ENCODE peak calls at places on chromosomes 5 and 9, in six cellular contexts. W is spleen, L is Panc1, G is HepG2, B is K562, Z is breast epithelium. V is an unnamed sample.

GRCh38 chr9:116116411-116116810 is 37.2 kb upstream of the PAPPA start:
- DNase-seq in G (peak; percentile 18), W (no peak), L (no peak), Z (no peak), B (no peak), V (no peak)

GRCh38 chr9:27539479-27540441 is 10.1 kb upstream of the MOB3B start:
- DNase-seq in L (no peak), B (no peak), G (peak; percentile 55), W (no peak), Z (peak; percentile 39), V (no peak)

GRCh38 chr9:86099695-86100364 is 472 bp upstream of the GOLM1 start:
- DNase-seq in Z (peak; percentile 29), L (no peak), B (no peak), G (no peak), W (no peak), V (peak; percentile 43)

GRCh38 chr5:172823840-172824362 is 10.2 kb upstream of the ERGIC1 start:
- DNase-seq in L (no peak), B (no peak), Z (no peak), G (no peak), W (no peak), V (no peak)

GRCh38 chr5:120717381-120717780 is 253.3 kb downstream of the PRR16 start:
- DNase-seq in G (no peak), Z (no peak), L (no peak), B (no peak), W (no peak), V (no peak)

GRCh38 chr9:99824378-99825157 is 2.9 kb downstream of the NR4A3 start:
- DNase-seq in Z (no peak), B (peak; percentile 46), G (peak; percentile 25), L (no peak), W (peak; percentile 90), V (peak; percentile 64)

GRCh38 chr9:81028504-81028903 is 660.8 kb downstream of the TLE1 start:
- DNase-seq in W (no peak), B (no peak), Z (no peak), L (peak; percentile 85), G (peak; percentile 18), V (no peak)

GRCh38 chr5:116626272-116626723 is 51.7 kb upstream of the SEMA6A start:
- DNase-seq in L (no peak), Z (peak; percentile 81), B (no peak), G (no peak), W (no peak), V (peak; percentile 63)

GRCh38 chr5:75381456-75381855 is 44.4 kb downstream of the HMGCR start:
- DNase-seq in Z (no peak), L (no peak), B (peak; percentile 46), W (no peak), G (no peak), V (no peak)

GRCh38 chr5:95900383-95900958 is 61.2 kb downstream of the ELL2 start:
- DNase-seq in W (no peak), B (no peak), Z (no peak), G (no peak), L (no peak), V (peak; percentile 47)

GRCh38 chr9:90300901-90301688 is 341.5 kb downstream of the DIRAS2 start:
- DNase-seq in G (no peak), L (peak; percentile 48), B (no peak), Z (no peak), W (no peak), V (peak; percentile 27)

GRCh38 chr5:51960617-51961115 is 577.4 kb downstream of the ISL1 start:
- DNase-seq in Z (no peak), B (no peak), W (no peak), L (peak; percentile 12), G (no peak), V (no peak)

GRCh38 chr5:175823731-175824525 is 47.5 kb upstream of the CPLX2 start:
- DNase-seq in W (no peak), B (no peak), Z (no peak), G (no peak), L (no peak), V (no peak)

DNA sequence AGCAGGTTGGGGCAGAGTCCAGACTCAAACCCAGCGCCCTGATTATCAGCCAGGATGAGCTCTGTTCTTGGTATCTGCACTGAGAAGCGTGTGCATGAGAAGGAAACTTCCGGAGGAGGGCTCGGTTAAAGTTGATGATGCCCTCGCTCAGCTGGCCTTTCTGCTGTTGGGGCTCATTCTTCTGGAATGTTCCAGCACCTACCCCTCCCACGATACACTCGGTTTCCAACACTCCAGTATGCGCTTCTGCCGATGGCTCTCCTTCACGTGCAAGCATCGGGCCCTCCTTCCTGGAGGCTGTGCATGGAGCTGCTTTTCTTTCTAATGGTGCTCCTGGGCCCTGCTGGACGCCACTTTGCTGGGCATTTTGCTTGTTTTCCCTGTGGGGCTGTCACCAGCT is 134.0 kb downstream of the RXRA start:
- DNase-seq in L (no peak), B (no peak), W (no peak), G (no peak), Z (no peak), V (no peak)
- TF ChIP-seq CTCF in L (no peak), B (no peak), W (no peak), G (no peak), Z (no peak), V (no peak)

GRCh38 chr9:110047955-110048472 is 159.9 kb downstream of the C9orf152 start:
- DNase-seq in Z (no peak), W (peak; percentile 86), L (no peak), B (no peak), G (no peak), V (no peak)
- TF ChIP-seq POLR2AphosphoS5 in Z (no peak), W (peak; percentile 53), L (no peak), B (no peak), G (no peak), V (no peak)

GRCh38 chr9:122580360-122580759 is 2.8 kb downstream of the OR1L8 start:
- DNase-seq in B (peak; percentile 49), W (no peak), Z (no peak), G (no peak), L (no peak), V (no peak)
- H3K9me3 ChIP-seq in B (peaks cover 2% of the 10 kb centered on the region), W (no peaks in the 10 kb centered on the region), Z (no peaks in the 10 kb centered on the region), G (no peaks in the 10 kb centered on the region), L (no peaks in the 10 kb centered on the region), V (no peaks in the 10 kb centered on the region)

DNA sequence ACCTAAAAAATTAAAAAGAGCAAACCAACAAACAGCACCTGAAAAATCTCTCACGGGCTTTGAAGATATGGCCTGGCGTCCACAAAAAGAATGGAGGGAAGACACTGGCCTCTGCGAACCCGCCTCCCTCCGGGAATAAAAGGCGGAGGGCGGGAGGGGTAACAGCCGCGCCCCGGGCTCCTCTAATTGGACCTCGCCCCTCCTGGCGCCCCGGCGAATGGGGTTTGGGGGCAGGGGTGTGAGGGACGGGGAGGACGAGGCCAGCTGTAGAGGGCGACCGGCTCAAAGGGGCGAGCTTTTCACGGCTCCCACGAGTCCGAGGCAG is 753 bp downstream of the FANCC start:
- DNase-seq in B (peak; percentile 94), L (no peak), G (peak; percentile 78), Z (peak; percentile 32), W (peak; percentile 88), V (peak; percentile 66)
- TF ChIP-seq CTCF in B (no peak), L (peak; percentile 30), G (no peak), Z (no peak), W (no peak), V (no peak)

DNA sequence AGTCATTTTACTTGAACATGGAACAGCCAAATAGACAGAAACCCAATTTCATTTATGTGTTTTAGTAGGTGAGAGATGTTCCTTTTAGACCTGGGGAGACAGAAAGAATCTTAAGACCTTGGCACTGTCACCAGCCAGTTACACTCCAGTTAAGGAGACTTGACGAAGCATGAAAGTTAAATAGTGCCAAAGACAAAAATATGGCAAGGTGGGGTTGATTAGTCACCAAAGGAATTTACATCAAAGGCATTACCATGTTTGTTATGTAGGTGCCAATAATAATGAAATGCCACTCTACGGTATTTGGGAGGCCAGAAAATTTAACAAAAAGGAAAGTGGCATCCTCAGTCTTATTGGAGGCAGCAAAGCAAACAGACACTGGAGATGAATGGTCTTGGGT is 9.2 kb upstream of the IL12B start:
- DNase-seq in W (no peak), G (no peak), B (no peak), L (no peak), Z (no peak), V (no peak)
- TF ChIP-seq POLR2AphosphoS5 in W (no peak), G (no peak), B (no peak), L (no peak), Z (no peak), V (no peak)

DNA sequence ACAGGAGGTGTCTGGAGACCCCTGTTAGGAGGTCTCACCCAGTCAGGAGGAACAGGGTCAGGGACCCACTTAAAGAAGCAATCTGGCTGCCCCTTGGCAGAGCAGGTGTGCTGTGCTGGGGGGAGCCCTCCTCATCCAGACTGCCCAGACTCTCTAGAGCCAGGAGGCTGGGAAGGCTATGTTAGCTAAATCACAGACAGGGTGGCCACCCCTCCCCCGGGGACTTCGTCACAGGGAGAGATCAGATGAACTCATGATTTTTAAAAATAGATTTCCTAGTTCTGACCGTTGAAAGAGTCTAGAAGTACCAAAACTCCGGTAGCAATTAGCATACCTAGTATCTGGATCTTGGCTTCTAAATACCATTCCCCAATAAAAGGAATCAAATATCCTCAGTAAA is 35.0 kb upstream of the FOXB2 start:
- DNase-seq in Z (no peak), G (no peak), W (no peak), L (no peak), B (no peak), V (no peak)
- H3K9me3 ChIP-seq in Z (no peaks in the 10 kb centered on the region), G (no peaks in the 10 kb centered on the region), W (no peaks in the 10 kb centered on the region), L (no peaks in the 10 kb centered on the region), B (no peaks in the 10 kb centered on the region), V (no peaks in the 10 kb centered on the region)

GRCh38 chr5:91219803-91220371 is 163.2 kb downstream of the ARRDC3 start:
- DNase-seq in W (no peak), Z (no peak), B (peak; percentile 37), L (no peak), G (no peak), V (no peak)
- TF ChIP-seq CTCF in W (no peak), Z (no peak), B (peak; percentile 57), L (peak; percentile 68), G (peak; percentile 33), V (no peak)

GRCh38 chr5:82252744-82253143 is 25.4 kb downstream of the RPS23 start:
- DNase-seq in B (no peak), L (no peak), G (no peak), Z (no peak), W (no peak), V (no peak)
- TF ChIP-seq POLR2AphosphoS5 in B (no peak), L (no peak), G (no peak), Z (no peak), W (no peak), V (no peak)